ENCODE peak calls at places on chromosomes 5 and 9, in four cellular contexts. I is neural progenitor cell, L is Peyer's patch, U is AG09309. Q is an unnamed sample.

GRCh38 chr5:172048539-172049101 is 42.2 kb upstream of the FBXW11 start:
- DNase-seq in I (no peak), L (no peak), U (no peak), Q (no peak)

GRCh38 chr5:119290161-119290569 is 65.7 kb upstream of the TNFAIP8 start:
- DNase-seq in I (no peak), L (peak; percentile 70), U (no peak), Q (peak; percentile 23)

GRCh38 chr9:129398901-129399300 is 220.8 kb upstream of the IER5L start:
- DNase-seq in U (no peak), L (no peak), I (no peak), Q (no peak)

GRCh38 chr9:79968533-79968932 is 396.8 kb downstream of the TLE4 start:
- DNase-seq in U (no peak), I (no peak), L (no peak), Q (no peak)

GRCh38 chr9:3331801-3332200 is 194.0 kb downstream of the RFX3 start:
- DNase-seq in I (peak; percentile 13), U (no peak), L (no peak), Q (no peak)

GRCh38 chr5:14447958-14448881 is 133.4 kb upstream of the OTULINL start:
- DNase-seq in L (no peak), U (no peak), I (no peak), Q (peak; percentile 57)

GRCh38 chr9:114684036-114684435 is 2.0 kb upstream of the TEX48 start:
- DNase-seq in I (no peak), L (no peak), U (no peak), Q (no peak)

GRCh38 chr5:5658226-5658625 is 235.7 kb downstream of the ICE1 start:
- DNase-seq in L (no peak), U (peak; percentile 25), I (no peak), Q (no peak)

GRCh38 chr5:173852790-173853350 is 35.3 kb upstream of the CPEB4 start:
- DNase-seq in L (no peak), I (no peak), U (no peak), Q (no peak)

GRCh38 chr5:173850664-173851063 is 37.5 kb upstream of the CPEB4 start:
- DNase-seq in L (no peak), I (no peak), U (no peak), Q (no peak)

GRCh38 chr5:173853370-173854131 is 34.6 kb upstream of the CPEB4 start:
- DNase-seq in I (no peak), L (no peak), U (no peak), Q (no peak)

GRCh38 chr5:173849908-173850307 is 38.2 kb upstream of the CPEB4 start:
- DNase-seq in U (no peak), I (no peak), L (no peak), Q (no peak)

DNA sequence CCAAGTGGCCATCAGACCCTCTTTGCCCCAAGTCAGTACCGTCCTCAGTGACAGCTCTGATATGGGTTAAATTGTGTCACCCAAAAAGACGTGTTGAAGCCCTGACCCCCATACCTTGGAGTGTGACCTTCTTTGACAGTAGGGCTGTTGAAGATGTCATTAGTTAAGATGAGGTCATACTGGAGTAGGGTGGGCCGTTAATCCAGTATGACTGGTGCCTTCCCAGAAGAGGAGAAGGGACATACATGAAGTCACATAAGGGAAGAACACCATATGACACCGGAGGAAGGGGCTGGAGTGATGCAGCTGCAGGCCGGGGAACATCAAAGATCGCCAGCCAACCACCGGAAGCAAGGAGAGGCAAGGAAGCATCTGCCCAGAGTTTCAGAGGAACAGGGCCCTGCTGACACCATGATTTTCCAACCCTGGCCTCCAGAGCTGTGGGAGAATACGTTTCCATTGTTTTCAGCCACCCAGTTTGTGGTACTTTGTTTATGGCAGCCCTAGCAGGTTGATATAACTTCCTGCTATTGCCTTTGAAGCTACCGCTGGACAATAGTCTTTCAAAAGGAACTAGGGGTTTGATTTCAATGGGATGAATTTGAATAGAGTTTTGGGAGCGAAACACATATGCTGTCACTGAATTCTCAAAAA is 36.4 kb upstream of the CPEB4 start:
- DNase-seq in U (no peak), I (no peak), L (no peak), Q (no peak)
- TF ChIP-seq CTCF in U (no peak), I (no peak), L (no peak), Q (no peak)

GRCh38 chr5:53871050-53871449 is 310.6 kb downstream of the NDUFS4 start:
- DNase-seq in L (no peak), U (no peak), I (no peak), Q (no peak)

GRCh38 chr5:53877243-53877642 is 316.8 kb downstream of the NDUFS4 start:
- DNase-seq in I (no peak), L (no peak), U (peak; percentile 71), Q (no peak)

GRCh38 chr5:53878015-53878414 is 317.6 kb downstream of the NDUFS4 start:
- DNase-seq in U (no peak), L (no peak), I (no peak), Q (no peak)

GRCh38 chr5:53871772-53872171 is 311.3 kb downstream of the NDUFS4 start:
- DNase-seq in I (no peak), U (no peak), L (no peak), Q (no peak)

DNA sequence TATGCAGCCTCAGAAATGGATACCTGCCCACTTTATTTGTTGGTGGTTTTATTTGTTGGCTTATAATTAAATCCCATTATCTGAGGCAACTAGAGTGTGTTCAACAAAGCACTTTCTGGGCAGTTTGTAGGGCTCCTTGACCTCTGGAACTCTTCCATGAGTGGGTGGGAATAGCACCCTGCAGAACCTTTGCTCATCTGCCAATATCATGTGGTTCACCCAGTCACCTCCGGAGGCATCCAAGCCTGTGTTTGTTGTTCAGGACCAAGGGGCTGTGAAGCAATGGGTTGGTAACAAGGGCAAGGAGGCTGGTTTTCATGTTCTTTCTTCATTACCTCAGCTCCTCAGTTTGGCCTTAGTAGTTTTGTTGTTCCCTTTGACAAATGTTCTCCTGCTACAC is 314.0 kb downstream of the NDUFS4 start:
- DNase-seq in I (no peak), L (no peak), U (no peak), Q (no peak)
- TF ChIP-seq CTCF in I (no peak), L (no peak), U (peak; percentile 35), Q (no peak)

GRCh38 chr9:84945878-84946538 is 276.5 kb downstream of the NTRK2 start:
- DNase-seq in I (no peak), L (no peak), U (no peak), Q (no peak)
- TF ChIP-seq CTCF in I (no peak), L (no peak), U (no peak), Q (no peak)

GRCh38 chr5:95646569-95647330 is at the start of gene RFESD:
- DNase-seq in L (peak; percentile 99), U (peak; percentile 75), I (peak; percentile 96), Q (peak; percentile 89)
- TF ChIP-seq CTCF in L (peak; percentile 40), U (peak; percentile 13), I (peak; percentile 20), Q (no peak)

GRCh38 chr9:23319092-23319491 is 506.9 kb downstream of the ELAVL2 start:
- DNase-seq in U (no peak), L (no peak), I (no peak), Q (no peak)

GRCh38 chr9:23324511-23324910 is 501.5 kb downstream of the ELAVL2 start:
- DNase-seq in L (no peak), U (no peak), I (no peak), Q (no peak)

GRCh38 chr9:23326597-23326996 is 499.4 kb downstream of the ELAVL2 start:
- DNase-seq in U (no peak), I (no peak), L (no peak), Q (no peak)

GRCh38 chr9:23321049-23321448 is 505.0 kb downstream of the ELAVL2 start:
- DNase-seq in L (no peak), I (no peak), U (no peak), Q (no peak)

GRCh38 chr9:23322392-23322791 is 503.6 kb downstream of the ELAVL2 start:
- DNase-seq in U (no peak), I (peak; percentile 11), L (no peak), Q (no peak)
- TF ChIP-seq CTCF in U (no peak), I (peak; percentile 51), L (no peak), Q (peak; percentile 11)